ENCODE peak calls at places on chromosomes 12 and 14, in six cellular contexts. T is glutamatergic neuron, B is GM06990, W is kidney, X is psoas muscle, L is prostate gland. N is an unnamed sample.

GRCh38 chr12:125184213-125184952 is 119.1 kb downstream of the AACS start:
- DNase-seq in W (no peak), T (no peak), X (no peak), B (no peak), L (no peak), N (no peak)

GRCh38 chr14:74502236-74503019 is 8.9 kb downstream of the ISCA2 start:
- DNase-seq in W (no peak), X (no peak), L (no peak), T (peak; percentile 62), B (no peak), N (peak; percentile 57)

GRCh38 chr12:13175499-13175898 is 21.0 kb upstream of the EMP1 start:
- DNase-seq in B (no peak), X (no peak), W (no peak), L (no peak), T (no peak), N (no peak)

GRCh38 chr14:96052541-96053105 is 13.5 kb downstream of the C14orf132 start:
- DNase-seq in B (no peak), X (no peak), W (no peak), T (no peak), L (no peak), N (no peak)

GRCh38 chr14:34224221-34224620 is 237.8 kb downstream of the SPTSSA start:
- DNase-seq in B (no peak), T (no peak), W (no peak), L (no peak), X (no peak), N (no peak)

GRCh38 chr12:15044461-15044860 is 71.6 kb downstream of the PDE6H start:
- DNase-seq in L (no peak), B (no peak), W (no peak), T (no peak), X (no peak), N (no peak)

GRCh38 chr12:67590122-67590795 is 58.3 kb upstream of the DYRK2 start:
- DNase-seq in B (no peak), X (no peak), L (no peak), T (no peak), W (no peak), N (no peak)

GRCh38 chr14:49893309-49894213 is 679 bp downstream of the ARF6 start:
- DNase-seq in T (peak; percentile 30), B (peak; percentile 84), W (peak; percentile 92), L (peak; percentile 23), X (peak; percentile 67), N (peak; percentile 80)

GRCh38 chr12:42744539-42745156 is 155.1 kb upstream of the PRICKLE1 start:
- DNase-seq in L (peak; percentile 64), B (no peak), X (no peak), T (no peak), W (no peak), N (no peak)

GRCh38 chr12:107503851-107504502 is 181.6 kb upstream of the PWP1 start:
- DNase-seq in T (no peak), X (no peak), W (no peak), B (no peak), L (no peak), N (no peak)

GRCh38 chr12:108270841-108271126 is 68.3 kb downstream of the CMKLR1 start:
- DNase-seq in B (no peak), T (no peak), L (no peak), X (no peak), W (no peak), N (no peak)

GRCh38 chr12:78981-79380 is 12.4 kb downstream of the IQSEC3 start:
- DNase-seq in L (no peak), B (no peak), X (no peak), W (no peak), T (no peak), N (no peak)

GRCh38 chr12:96698521-96698920 is 208.5 kb upstream of the NEDD1 start:
- DNase-seq in X (no peak), T (no peak), W (no peak), L (no peak), B (no peak), N (no peak)
- TF ChIP-seq CTCF in X (no peak), T (no peak), W (no peak), L (no peak), B (no peak), N (no peak)

DNA sequence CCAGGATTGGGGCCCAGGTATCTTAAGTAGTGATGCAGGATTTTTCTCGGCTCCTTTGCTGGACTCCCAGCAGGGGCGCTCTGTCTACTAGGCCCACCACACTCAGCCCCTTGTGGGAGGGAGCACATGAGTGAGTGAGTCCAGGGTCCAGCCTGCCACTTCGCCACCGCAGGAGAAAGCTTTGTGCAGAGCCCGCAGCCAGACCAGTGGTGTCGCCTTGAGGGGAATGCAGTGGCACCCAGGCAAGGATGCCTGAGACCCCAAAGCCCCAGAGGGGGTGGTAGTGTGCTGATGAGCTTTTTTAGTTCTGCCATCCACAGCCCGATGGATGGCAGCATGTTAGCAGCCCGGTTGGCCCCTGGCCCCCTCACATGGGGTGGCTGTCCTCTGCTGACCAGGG is 5.4 kb upstream of the MRPS35 start:
- DNase-seq in L (no peak), X (no peak), B (no peak), W (no peak), T (peak; percentile 20), N (no peak)
- TF ChIP-seq CTCF in L (no peak), X (no peak), B (no peak), W (no peak), T (no peak), N (no peak)

DNA sequence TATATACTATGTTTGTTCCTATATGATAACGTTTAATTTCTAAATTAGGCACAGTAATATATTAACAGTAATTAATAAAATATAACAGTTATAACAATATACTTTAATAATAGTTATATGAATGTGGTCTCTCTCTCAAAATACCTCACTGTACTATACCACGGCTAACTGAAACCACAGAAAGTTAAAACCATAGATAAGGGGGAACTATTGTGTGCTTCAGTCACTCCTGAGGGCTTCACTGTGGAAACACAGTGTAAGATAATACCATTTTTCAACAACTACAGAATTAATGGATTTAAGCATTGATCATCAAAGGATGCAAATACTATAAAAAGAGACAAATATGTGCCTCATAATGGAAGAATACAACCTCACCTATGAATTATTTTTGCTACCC is 266.4 kb upstream of the RGS6 start:
- DNase-seq in B (no peak), X (no peak), L (no peak), W (no peak), T (no peak), N (no peak)
- TF ChIP-seq CTCF in B (no peak), X (no peak), L (no peak), W (no peak), T (no peak), N (no peak)

DNA sequence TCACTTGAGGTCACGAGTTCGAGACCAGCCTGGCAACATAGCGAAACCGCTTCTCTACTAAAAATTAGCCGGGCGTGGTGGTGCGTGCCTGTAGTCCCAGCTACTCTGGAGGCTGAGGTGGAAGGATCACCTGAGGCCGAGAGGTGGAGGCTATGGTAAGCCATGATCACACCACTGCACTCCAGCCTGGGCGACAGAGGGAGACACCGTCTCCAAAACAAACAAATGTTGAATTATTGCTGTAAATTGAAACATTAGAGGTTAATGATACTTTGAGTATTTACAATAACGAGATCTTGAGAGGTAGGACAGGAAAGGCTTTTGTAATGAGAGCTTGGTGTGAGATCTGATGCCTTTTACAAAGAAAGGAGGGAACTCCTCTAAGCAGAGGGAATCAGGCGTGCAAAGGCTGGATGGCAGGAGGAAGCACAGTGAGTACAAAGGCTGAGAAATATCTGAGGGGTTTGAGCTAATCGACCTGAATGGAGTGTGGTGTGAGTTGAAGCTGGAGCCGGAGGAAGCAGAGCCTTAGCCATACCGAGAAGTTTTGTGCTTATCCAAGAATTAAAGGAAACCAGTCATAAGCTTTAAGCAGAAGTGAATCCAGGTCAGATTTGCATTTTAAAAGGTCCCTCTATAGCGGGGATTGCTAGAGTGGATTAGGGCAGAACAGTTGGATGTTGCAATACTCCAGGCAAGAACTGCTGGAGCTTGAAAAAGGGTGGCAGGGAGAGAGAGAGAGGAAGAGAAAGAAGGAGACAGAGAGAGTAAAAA is 1.1 kb downstream of the RHNO1 start:
- DNase-seq in X (no peak), W (no peak), T (no peak), L (no peak), B (no peak), N (peak; percentile 47)
- TF ChIP-seq CTCF in X (no peak), W (no peak), T (no peak), L (no peak), B (no peak), N (no peak)

DNA sequence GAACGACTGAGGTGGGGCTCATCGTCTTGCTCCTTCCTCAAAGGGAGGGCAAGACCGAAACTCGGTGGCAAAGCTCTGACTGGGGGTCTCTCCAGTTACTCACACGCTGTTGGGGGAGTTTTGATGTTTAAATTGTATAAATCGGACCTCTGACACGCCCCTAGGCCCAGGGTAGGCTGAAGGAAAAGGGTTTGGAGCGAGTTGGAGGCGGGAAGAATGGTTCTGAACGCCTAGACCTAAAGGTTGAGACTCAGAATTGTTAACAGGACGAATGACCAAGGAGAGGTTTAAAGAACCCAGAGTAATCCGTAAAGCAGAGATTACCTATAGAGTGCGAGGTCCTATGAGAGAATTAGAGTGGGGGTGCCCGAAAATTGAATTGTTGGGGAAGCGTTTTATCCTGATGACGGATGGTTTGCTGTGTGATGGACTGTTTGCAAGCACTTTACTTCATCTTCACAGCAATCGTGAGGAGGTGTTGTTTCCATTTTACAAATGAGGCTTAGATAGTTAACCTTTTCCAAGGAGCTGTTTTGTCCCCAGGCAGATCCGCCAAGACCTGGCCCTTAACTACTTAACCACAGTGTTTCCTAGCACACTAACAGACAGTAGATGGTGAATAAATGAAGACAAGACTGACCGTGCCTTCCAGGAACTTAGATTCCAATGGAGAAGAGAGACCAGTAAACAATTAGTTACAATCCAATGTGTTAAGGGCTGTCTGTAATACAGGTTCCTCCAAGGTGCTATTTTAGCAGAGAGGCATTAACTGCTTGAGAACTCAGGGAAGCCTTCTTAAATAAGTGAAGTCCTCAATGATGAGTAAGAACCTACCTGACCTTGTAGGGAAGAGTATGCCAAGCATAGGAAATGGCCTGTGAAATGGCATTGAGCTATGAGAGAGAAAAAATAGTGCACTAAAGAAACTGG is 929 bp upstream of the UBE2N start:
- DNase-seq in T (no peak), X (no peak), W (no peak), B (no peak), L (no peak), N (no peak)
- TF ChIP-seq CTCF in T (no peak), X (no peak), W (no peak), B (no peak), L (no peak), N (no peak)

N was measured in GM13977.